ENCODE peak calls at places on chromosomes 16 and 17, in five cellular contexts. T is activated CD4-positive, CD25-positive, alpha-beta regulatory T cell treated with anti-CD3 and anti-CD28 coated beads, Interleukin-2, amount 50 U/mL, for 16 hours; A is HepG2; F is activated CD4-positive, alpha-beta T cell treated with anti-CD3 and anti-CD28 coated beads for 36 hours; S is neural crest cell. Z is an unnamed sample.

GRCh38 chr17:8745586-8746500 is 1.2 kb upstream of the CCDC42 start:
- DNase-seq in T (peak; percentile 54), A (peak; percentile 38), F (peak; percentile 87), S (peak; percentile 84), Z (peak; percentile 79)

GRCh38 chr16:48590476-48590875 is 19.5 kb downstream of the N4BP1 start:
- DNase-seq in T (no peak), A (no peak), F (no peak), S (no peak), Z (no peak)

GRCh38 chr16:70418274-70418992 is 20.5 kb downstream of the ST3GAL2 start:
- DNase-seq in T (no peak), A (no peak), F (peak; percentile 43), S (no peak), Z (no peak)

GRCh38 chr16:30184430-30185140 is 1.2 kb downstream of the CORO1A start:
- DNase-seq in T (peak; percentile 25), A (no peak), F (peak; percentile 63), S (no peak), Z (no peak)

GRCh38 chr16:21302898-21303528 is 24.9 kb upstream of the CRYM start:
- DNase-seq in T (no peak), A (no peak), F (peak; percentile 18), S (no peak), Z (no peak)

GRCh38 chr16:46961373-46962353 is 11.8 kb downstream of the DNAJA2 start:
- DNase-seq in T (no peak), A (no peak), F (peak; percentile 66), S (no peak), Z (no peak)

GRCh38 chr17:45775148-45775547 is 9.0 kb upstream of the CRHR1 start:
- DNase-seq in T (no peak), A (no peak), F (no peak), S (no peak), Z (no peak)

GRCh38 chr16:87464691-87465300 is 28.0 kb downstream of the ZCCHC14 start:
- DNase-seq in T (no peak), A (no peak), F (peak; percentile 73), S (no peak), Z (no peak)

GRCh38 chr16:85860413-85861094 is 38.4 kb upstream of the IRF8 start:
- DNase-seq in T (no peak), A (no peak), F (peak; percentile 32), S (no peak), Z (no peak)

GRCh38 chr17:57600092-57600491 is 145.0 kb downstream of the CCDC182 start:
- DNase-seq in T (no peak), A (no peak), F (peak; percentile 62), S (no peak), Z (no peak)

GRCh38 chr17:38579934-38580333 is 25.8 kb downstream of the SRCIN1 start:
- DNase-seq in T (no peak), A (peak; percentile 71), F (peak; percentile 68), S (no peak), Z (peak; percentile 87)